ENCODE peak calls at places on chromosomes 13 and 19, in nine cellular contexts. One of them, this sample, is unnamed.
A peak's percentile ranks its signal among the peaks of the same experiment; 100 is the strongest.

GRCh38 chr13:107678075-107678689 is 537.2 kb downstream of the LIG4 start:
- DNase-seq in GM23338: peak; percentile 39
- DNase-seq in A549: no peak
- DNase-seq in SK-N-SH: peak; percentile 3
- DNase-seq in K562: no peak
- DNase-seq in HCT116: no peak
- DNase-seq in HepG2: no peak
- DNase-seq in Panc1: no peak
- DNase-seq in GM12878: no peak
- DNase-seq in this sample: no peak

GRCh38 chr13:20415288-20415644 is 110.4 kb downstream of the CRYL1 start:
- DNase-seq in GM23338: peak; percentile 66
- DNase-seq in A549: no peak
- DNase-seq in SK-N-SH: no peak
- DNase-seq in K562: no peak
- DNase-seq in HCT116: no peak
- DNase-seq in HepG2: no peak
- DNase-seq in Panc1: no peak
- DNase-seq in GM12878: no peak
- DNase-seq in this sample: no peak

GRCh38 chr13:113114511-113115362 is 7.9 kb upstream of the F10 start:
- DNase-seq in GM23338: no peak
- DNase-seq in A549: no peak
- DNase-seq in SK-N-SH: peak; percentile 14
- DNase-seq in K562: no peak
- DNase-seq in HCT116: no peak
- DNase-seq in HepG2: no peak
- DNase-seq in Panc1: no peak
- DNase-seq in GM12878: no peak
- DNase-seq in this sample: no peak

GRCh38 chr19:1622007-1622406 is 16.7 kb upstream of the UQCR11 start:
- DNase-seq in GM23338: no peak
- DNase-seq in A549: no peak
- DNase-seq in SK-N-SH: no peak
- DNase-seq in K562: no peak
- DNase-seq in HCT116: no peak
- DNase-seq in HepG2: no peak
- DNase-seq in Panc1: no peak
- DNase-seq in GM12878: no peak
- DNase-seq in this sample: no peak

GRCh38 chr19:45773384-45773783 is 4.3 kb upstream of the SIX5 start:
- DNase-seq in GM23338: no peak
- DNase-seq in A549: no peak
- DNase-seq in SK-N-SH: no peak
- DNase-seq in K562: no peak
- DNase-seq in HCT116: no peak
- DNase-seq in HepG2: no peak
- DNase-seq in Panc1: no peak
- DNase-seq in GM12878: no peak
- DNase-seq in this sample: no peak

GRCh38 chr13:113928701-113929627 is 44.9 kb downstream of the C13orf46 start:
- DNase-seq in GM23338: no peak
- DNase-seq in A549: no peak
- DNase-seq in SK-N-SH: peak; percentile 74
- DNase-seq in K562: no peak
- DNase-seq in HCT116: no peak
- DNase-seq in HepG2: no peak
- DNase-seq in Panc1: no peak
- DNase-seq in GM12878: no peak
- DNase-seq in this sample: no peak

GRCh38 chr13:86563308-86563707 is 764.1 kb upstream of the SLITRK6 start:
- DNase-seq in GM23338: no peak
- DNase-seq in A549: no peak
- DNase-seq in SK-N-SH: no peak
- DNase-seq in K562: no peak
- DNase-seq in HCT116: no peak
- DNase-seq in HepG2: no peak
- DNase-seq in Panc1: no peak
- DNase-seq in GM12878: no peak
- DNase-seq in this sample: no peak

GRCh38 chr19:10104665-10105221 is 1.4 kb upstream of the PPAN start:
- DNase-seq in GM23338: no peak
- DNase-seq in A549: no peak
- DNase-seq in SK-N-SH: no peak
- DNase-seq in K562: no peak
- DNase-seq in HCT116: no peak
- DNase-seq in HepG2: no peak
- DNase-seq in Panc1: no peak
- DNase-seq in GM12878: peak; percentile 100
- DNase-seq in this sample: no peak

GRCh38 chr13:76293346-76293745 is 592.9 kb downstream of the KCTD12 start:
- DNase-seq in GM23338: no peak
- DNase-seq in A549: no peak
- DNase-seq in SK-N-SH: no peak
- DNase-seq in K562: no peak
- DNase-seq in HCT116: no peak
- DNase-seq in HepG2: no peak
- DNase-seq in Panc1: no peak
- DNase-seq in GM12878: no peak
- DNase-seq in this sample: no peak

GRCh38 chr13:23744315-23744714 is 144.9 kb downstream of the MIPEP start:
- DNase-seq in GM23338: no peak
- DNase-seq in A549: no peak
- DNase-seq in SK-N-SH: no peak
- DNase-seq in K562: no peak
- DNase-seq in HCT116: no peak
- DNase-seq in HepG2: no peak
- DNase-seq in Panc1: no peak
- DNase-seq in GM12878: no peak
- DNase-seq in this sample: no peak

GRCh38 chr13:33066329-33066728 is 50.1 kb downstream of the KL start:
- DNase-seq in GM23338: peak; percentile 14
- DNase-seq in A549: no peak
- DNase-seq in SK-N-SH: no peak
- DNase-seq in K562: no peak
- DNase-seq in HCT116: no peak
- DNase-seq in HepG2: no peak
- DNase-seq in Panc1: no peak
- DNase-seq in GM12878: no peak
- DNase-seq in this sample: no peak

GRCh38 chr19:38728752-38729541 is 15.3 kb downstream of the CAPN12 start:
- DNase-seq in GM23338: no peak
- DNase-seq in A549: no peak
- DNase-seq in SK-N-SH: no peak
- DNase-seq in K562: no peak
- DNase-seq in HCT116: no peak
- DNase-seq in HepG2: no peak
- DNase-seq in Panc1: no peak
- DNase-seq in GM12878: no peak
- DNase-seq in this sample: no peak

GRCh38 chr13:75405976-75406703 is 75.8 kb downstream of the TBC1D4 start:
- DNase-seq in GM23338: no peak
- DNase-seq in A549: no peak
- DNase-seq in SK-N-SH: no peak
- DNase-seq in K562: no peak
- DNase-seq in HCT116: no peak
- DNase-seq in HepG2: no peak
- DNase-seq in Panc1: no peak
- DNase-seq in GM12878: no peak
- DNase-seq in this sample: no peak

GRCh38 chr19:30692517-30692870 is 320.3 kb downstream of the ZNF536 start:
- DNase-seq in GM23338: no peak
- DNase-seq in A549: no peak
- DNase-seq in SK-N-SH: no peak
- DNase-seq in K562: no peak
- DNase-seq in HCT116: no peak
- DNase-seq in HepG2: no peak
- DNase-seq in Panc1: no peak
- DNase-seq in GM12878: no peak
- DNase-seq in this sample: no peak

GRCh38 chr19:51066393-51066792 is 1.5 kb upstream of the KLK13 start:
- DNase-seq in GM23338: no peak
- DNase-seq in A549: no peak
- DNase-seq in SK-N-SH: no peak
- DNase-seq in K562: no peak
- DNase-seq in HCT116: no peak
- DNase-seq in HepG2: no peak
- DNase-seq in Panc1: no peak
- DNase-seq in GM12878: no peak
- DNase-seq in this sample: no peak

GRCh38 chr13:49044008-49044407 is 68.3 kb downstream of the FNDC3A start:
- DNase-seq in GM23338: no peak
- DNase-seq in A549: no peak
- DNase-seq in SK-N-SH: no peak
- DNase-seq in K562: no peak
- DNase-seq in HCT116: no peak
- DNase-seq in HepG2: no peak
- DNase-seq in Panc1: no peak
- DNase-seq in GM12878: no peak
- DNase-seq in this sample: no peak

GRCh38 chr19:45952691-45953505 is 20.8 kb downstream of the NOVA2 start:
- DNase-seq in GM23338: peak; percentile 98
- DNase-seq in A549: peak; percentile 93
- DNase-seq in SK-N-SH: peak; percentile 55
- DNase-seq in K562: peak; percentile 89
- DNase-seq in HCT116: no peak
- DNase-seq in HepG2: no peak
- DNase-seq in Panc1: no peak
- DNase-seq in GM12878: no peak
- DNase-seq in this sample: peak; percentile 40

GRCh38 chr19:11598103-11598483 is 810 bp downstream of the ZNF627 start:
- DNase-seq in GM23338: no peak
- DNase-seq in A549: no peak
- DNase-seq in SK-N-SH: no peak
- DNase-seq in K562: no peak
- DNase-seq in HCT116: no peak
- DNase-seq in HepG2: no peak
- DNase-seq in Panc1: no peak
- DNase-seq in GM12878: no peak
- DNase-seq in this sample: no peak

GRCh38 chr13:95893861-95894260 is 159.3 kb downstream of the UGGT2 start:
- DNase-seq in GM23338: no peak
- DNase-seq in A549: no peak
- DNase-seq in SK-N-SH: no peak
- DNase-seq in K562: no peak
- DNase-seq in HCT116: no peak
- DNase-seq in HepG2: no peak
- DNase-seq in Panc1: no peak
- DNase-seq in GM12878: no peak
- DNase-seq in this sample: no peak

GRCh38 chr13:29885967-29886366 is 35.5 kb upstream of the UBL3 start:
- DNase-seq in GM23338: no peak
- DNase-seq in A549: no peak
- DNase-seq in SK-N-SH: no peak
- DNase-seq in K562: no peak
- DNase-seq in HCT116: no peak
- DNase-seq in HepG2: no peak
- DNase-seq in Panc1: no peak
- DNase-seq in GM12878: no peak
- DNase-seq in this sample: no peak

GRCh38 chr13:113926301-113926761 is 47.5 kb downstream of the C13orf46 start:
- DNase-seq in GM23338: no peak
- DNase-seq in A549: no peak
- DNase-seq in SK-N-SH: no peak
- DNase-seq in K562: no peak
- DNase-seq in HCT116: no peak
- DNase-seq in HepG2: no peak
- DNase-seq in Panc1: no peak
- DNase-seq in GM12878: no peak
- DNase-seq in this sample: no peak

GRCh38 chr13:32056316-32056715 is 24.7 kb downstream of the FRY start:
- DNase-seq in GM23338: no peak
- DNase-seq in A549: no peak
- DNase-seq in SK-N-SH: no peak
- DNase-seq in K562: no peak
- DNase-seq in HCT116: no peak
- DNase-seq in HepG2: no peak
- DNase-seq in Panc1: no peak
- DNase-seq in GM12878: no peak
- DNase-seq in this sample: no peak

GRCh38 chr13:46303743-46304385 is 83.2 kb downstream of the RUBCNL start:
- DNase-seq in GM23338: no peak
- DNase-seq in A549: no peak
- DNase-seq in SK-N-SH: no peak
- DNase-seq in K562: no peak
- DNase-seq in HCT116: no peak
- DNase-seq in HepG2: no peak
- DNase-seq in Panc1: no peak
- DNase-seq in GM12878: no peak
- DNase-seq in this sample: no peak
- TF ChIP-seq REST in GM23338: no peak
- TF ChIP-seq REST in A549: no peak
- TF ChIP-seq REST in SK-N-SH: no peak
- TF ChIP-seq REST in K562: no peak
- TF ChIP-seq REST in HCT116: no peak
- TF ChIP-seq REST in HepG2: no peak
- TF ChIP-seq REST in Panc1: no peak
- TF ChIP-seq REST in GM12878: no peak
- TF ChIP-seq REST in this sample: no peak

GRCh38 chr19:53877361-53877766 is 4.6 kb upstream of the PRKCG start:
- DNase-seq in GM23338: peak; percentile 34
- DNase-seq in A549: no peak
- DNase-seq in SK-N-SH: no peak
- DNase-seq in K562: no peak
- DNase-seq in HCT116: no peak
- DNase-seq in HepG2: no peak
- DNase-seq in Panc1: no peak
- DNase-seq in GM12878: no peak
- DNase-seq in this sample: no peak
- TF ChIP-seq REST in GM23338: no peak
- TF ChIP-seq REST in A549: no peak
- TF ChIP-seq REST in SK-N-SH: no peak
- TF ChIP-seq REST in K562: no peak
- TF ChIP-seq REST in HCT116: no peak
- TF ChIP-seq REST in HepG2: no peak
- TF ChIP-seq REST in Panc1: no peak
- TF ChIP-seq REST in GM12878: no peak
- TF ChIP-seq REST in this sample: no peak

DNA sequence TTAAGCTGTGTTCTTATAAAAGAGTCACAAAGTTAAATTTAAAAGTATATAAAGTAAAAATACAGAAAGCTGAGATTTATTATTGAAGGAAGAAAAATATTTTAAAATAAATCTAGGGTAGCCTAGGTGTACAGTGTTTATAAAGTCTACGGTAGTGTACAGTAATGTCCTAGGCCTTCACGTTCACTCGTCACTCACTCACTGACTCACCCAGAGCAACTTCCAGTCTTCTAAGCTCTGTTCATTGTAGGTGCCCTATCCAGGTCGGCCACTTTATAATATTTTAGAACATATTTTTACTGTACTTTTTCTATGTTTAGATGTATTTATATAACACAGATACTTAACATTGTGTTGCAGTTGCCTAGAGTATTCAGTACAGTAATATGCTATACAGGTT is 47.4 kb downstream of the NDFIP2 start:
- DNase-seq in GM23338: no peak
- DNase-seq in A549: no peak
- DNase-seq in SK-N-SH: no peak
- DNase-seq in K562: no peak
- DNase-seq in HCT116: no peak
- DNase-seq in HepG2: no peak
- DNase-seq in Panc1: no peak
- DNase-seq in GM12878: no peak
- DNase-seq in this sample: no peak
- TF ChIP-seq REST in GM23338: no peak
- TF ChIP-seq REST in A549: no peak
- TF ChIP-seq REST in SK-N-SH: no peak
- TF ChIP-seq REST in K562: no peak
- TF ChIP-seq REST in HCT116: no peak
- TF ChIP-seq REST in HepG2: no peak
- TF ChIP-seq REST in Panc1: no peak
- TF ChIP-seq REST in GM12878: no peak
- TF ChIP-seq REST in this sample: no peak

GRCh38 chr13:98476106-98476505 is 100.8 kb downstream of the STK24 start:
- DNase-seq in GM23338: peak; percentile 80
- DNase-seq in A549: no peak
- DNase-seq in SK-N-SH: peak; percentile 57
- DNase-seq in K562: no peak
- DNase-seq in HCT116: no peak
- DNase-seq in HepG2: no peak
- DNase-seq in Panc1: no peak
- DNase-seq in GM12878: no peak
- DNase-seq in this sample: no peak
- TF ChIP-seq REST in GM23338: no peak
- TF ChIP-seq REST in A549: no peak
- TF ChIP-seq REST in SK-N-SH: no peak
- TF ChIP-seq REST in K562: no peak
- TF ChIP-seq REST in HCT116: no peak
- TF ChIP-seq REST in HepG2: no peak
- TF ChIP-seq REST in Panc1: no peak
- TF ChIP-seq REST in GM12878: no peak
- TF ChIP-seq REST in this sample: no peak